ENCODE peak calls at places on chromosome X, in nine cellular contexts. Y is A549, K is ovary, H is IMR-90, U is lower leg skin, D is uterus, G is tibial nerve, N is transverse colon, F is NB4. J is an unnamed sample.
A peak's percentile ranks its signal among the peaks of the same experiment; 100 is the strongest.

GRCh38 chrX:139290310-139290709 is 240.2 kb upstream of the F9 start:
- DNase-seq in U (no peak), G (no peak), K (no peak), N (no peak), F (peak; percentile 6), Y (no peak), H (no peak), D (no peak), J (no peak)

GRCh38 chrX:17174671-17175070 is 200.3 kb upstream of the NHS start:
- DNase-seq in Y (no peak), N (no peak), H (no peak), G (peak; percentile 5), F (no peak), K (no peak), D (no peak), U (peak; percentile 17), J (no peak)

GRCh38 chrX:1412551-1413161 is 20.7 kb upstream of the SLC25A6 start:
- DNase-seq in N (no peak), G (no peak), U (no peak), F (no peak), Y (no peak), D (no peak), H (no peak), K (peak; percentile 30), J (no peak)

GRCh38 chrX:69361286-69361926 is 142.7 kb upstream of the NALF2 start:
- DNase-seq in D (no peak), Y (no peak), H (peak; percentile 1), U (no peak), K (no peak), N (no peak), F (no peak), G (no peak), J (no peak)

GRCh38 chrX:940691-941090 is 271.8 kb downstream of the CRLF2 start:
- DNase-seq in G (no peak), F (no peak), U (no peak), D (no peak), Y (no peak), K (no peak), N (no peak), H (no peak), J (no peak)

GRCh38 chrX:39721570-39722279 is 376.0 kb downstream of the BCOR start:
- DNase-seq in H (peak; percentile 58), N (no peak), U (no peak), G (no peak), Y (no peak), D (no peak), F (no peak), K (no peak), J (no peak)

GRCh38 chrX:71103110-71103983 is 3.2 kb downstream of the CXorf65 start:
- DNase-seq in G (no peak), H (no peak), K (no peak), Y (no peak), N (peak; percentile 53), F (peak; percentile 95), D (no peak), U (no peak), J (no peak)

GRCh38 chrX:72735561-72735960 is 21.5 kb upstream of the PHKA1 start:
- DNase-seq in U (no peak), H (peak; percentile 6), Y (no peak), F (no peak), G (no peak), D (no peak), K (no peak), N (no peak), J (no peak)

GRCh38 chrX:36844857-36845256 is 163.3 kb upstream of the FAM47C start:
- DNase-seq in Y (no peak), H (no peak), G (no peak), K (no peak), N (no peak), U (no peak), F (no peak), D (no peak), J (no peak)

GRCh38 chrX:48574270-48575266 is at the start of gene RBM3:
- DNase-seq in F (peak; percentile 94), N (peak; percentile 94), Y (peak; percentile 86), H (peak; percentile 91), D (peak; percentile 93), G (peak; percentile 86), U (peak; percentile 91), K (peak; percentile 92), J (peak; percentile 52)

DNA sequence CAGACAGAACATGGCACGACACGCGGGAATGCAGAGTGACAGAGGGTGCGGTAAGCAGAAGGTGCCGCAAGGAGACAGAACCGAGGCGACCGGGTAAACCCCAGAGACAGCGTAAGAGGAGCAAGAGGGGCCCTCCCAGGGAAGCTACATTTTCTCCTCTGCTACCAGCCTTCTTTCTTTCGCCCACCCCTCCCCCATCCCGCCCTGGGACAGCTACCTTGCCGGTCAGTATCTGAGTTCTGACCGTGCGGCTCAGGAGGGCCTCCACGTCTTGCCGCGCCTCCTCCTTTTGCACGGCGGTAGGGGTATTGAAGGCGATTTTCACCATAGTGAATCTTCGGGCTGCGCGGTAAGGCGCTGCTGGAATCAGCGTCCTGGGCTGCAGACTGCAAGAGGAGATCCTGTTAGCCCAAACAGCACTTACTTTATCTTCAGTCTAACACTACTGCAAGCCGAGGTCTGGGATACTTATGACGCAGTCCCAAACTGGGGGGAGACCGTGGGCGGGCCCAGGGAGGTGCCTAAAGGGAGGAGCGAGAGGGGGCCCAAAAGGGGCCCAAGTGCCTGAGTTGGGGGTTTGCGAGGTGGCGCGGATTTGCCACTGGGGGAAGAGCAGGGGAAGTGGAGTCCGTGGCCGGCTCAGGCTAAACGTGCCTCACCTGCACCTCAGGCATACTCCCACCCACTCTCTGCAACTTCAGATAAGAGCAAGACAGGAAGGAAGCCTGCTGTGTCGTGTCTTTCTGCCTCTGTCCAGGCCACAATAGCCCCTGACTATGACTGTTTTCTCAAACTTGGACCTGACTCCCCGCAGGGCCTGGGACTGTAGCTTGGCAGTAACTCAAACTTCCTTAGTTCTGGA is at the start of gene ITM2A:
- DNase-seq in D (peak; percentile 28), F (peak; percentile 53), H (no peak), Y (no peak), U (peak; percentile 14), N (peak; percentile 34), G (peak; percentile 17), K (peak; percentile 78), J (no peak)
- TF ChIP-seq POLR2A in D (peak; percentile 18), F (no peak), H (no peak), Y (no peak), U (no peak), N (peak; percentile 28), G (peak; percentile 37), K (peak; percentile 37), J (no peak)

DNA sequence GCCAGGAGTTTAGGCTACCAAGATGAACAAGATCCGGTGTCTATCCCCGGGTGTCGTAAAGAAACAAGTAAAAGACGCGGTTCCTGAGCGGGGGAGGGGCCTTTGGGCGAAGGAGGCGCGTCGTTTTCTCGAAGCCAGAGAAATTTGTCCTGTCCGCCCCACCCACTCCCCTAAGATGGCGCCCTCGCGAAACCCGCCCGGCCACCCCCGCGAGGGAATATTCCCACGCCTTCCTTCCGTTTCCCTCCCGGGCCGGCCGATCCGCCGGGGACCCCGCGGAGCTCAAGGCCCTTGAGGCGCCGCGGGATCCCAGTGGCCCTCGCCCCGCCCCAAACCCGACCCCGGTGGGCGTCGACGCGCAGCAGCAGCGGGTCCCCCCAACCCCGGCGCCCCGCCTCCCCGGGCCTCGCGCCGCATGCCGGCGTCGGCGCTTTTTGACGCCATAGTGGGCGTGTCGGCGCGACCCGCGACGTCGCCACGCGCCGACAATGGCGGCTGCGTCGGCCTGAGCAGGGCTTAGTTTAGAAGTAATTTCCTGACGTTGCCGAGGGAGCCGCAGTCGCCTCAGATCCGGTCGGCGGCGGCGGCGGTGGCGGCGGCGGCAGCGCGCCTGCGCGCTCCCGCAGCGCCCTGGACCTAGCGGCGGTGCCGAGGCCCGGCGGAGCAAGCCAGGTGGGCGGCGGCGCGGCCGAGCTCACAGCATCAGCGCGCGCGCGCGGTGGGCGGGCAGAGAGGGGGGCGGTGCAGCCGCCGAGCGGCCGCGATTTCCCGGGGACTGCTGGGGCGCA is 430 bp upstream of the HTATSF1 start:
- DNase-seq in U (peak; percentile 85), N (peak; percentile 88), Y (peak; percentile 45), F (peak; percentile 92), D (peak; percentile 90), K (peak; percentile 88), H (peak; percentile 79), G (peak; percentile 77), J (peak; percentile 61)
- TF ChIP-seq POLR2A in U (no peak), N (peak; percentile 34), Y (peak; percentile 28), F (peak; percentile 63), D (peak; percentile 32), K (peak; percentile 45), H (peak; percentile 57), G (peak; percentile 28), J (peak; percentile 15)

DNA sequence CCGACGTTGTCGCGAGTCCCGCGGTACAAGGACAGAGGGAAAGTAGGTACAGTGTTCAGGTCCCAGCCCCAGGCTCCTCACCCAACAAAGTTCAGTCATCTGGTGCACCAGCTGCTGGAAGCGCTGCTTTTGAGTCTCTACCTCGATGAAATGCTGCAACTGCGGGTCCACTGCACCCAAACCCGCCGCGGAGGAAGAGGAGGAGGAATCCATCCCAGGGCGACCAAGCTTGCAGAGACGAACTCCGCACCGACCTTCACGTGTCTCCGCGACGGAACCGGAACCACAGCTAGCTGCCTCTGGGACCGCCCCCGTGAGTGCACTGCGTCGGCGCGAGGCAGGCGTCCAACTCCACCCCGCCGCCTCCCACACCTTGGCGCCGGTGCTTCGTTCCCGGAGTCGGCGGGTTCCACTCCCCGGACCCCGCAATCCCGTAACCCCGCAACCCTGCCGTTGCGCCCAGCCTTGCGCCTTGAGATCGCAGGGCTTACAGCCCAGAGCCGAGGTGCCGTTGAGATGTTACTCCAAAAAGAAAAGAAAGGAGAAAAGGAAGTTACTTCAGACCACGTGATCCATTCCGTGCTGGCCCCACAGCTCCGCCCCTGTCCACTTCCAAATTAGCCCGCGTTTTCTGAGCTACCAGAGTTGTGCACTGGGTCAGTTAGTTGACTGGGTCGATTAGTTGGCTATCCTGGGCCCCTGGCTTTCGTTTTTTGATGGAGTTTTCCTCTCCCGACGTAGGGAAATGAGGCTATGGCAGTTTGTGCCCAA is at the start of gene TIMM8A:
- DNase-seq in Y (peak; percentile 82), K (peak; percentile 84), G (peak; percentile 53), U (peak; percentile 70), H (peak; percentile 60), N (peak; percentile 85), D (peak; percentile 64), F (peak; percentile 86), J (peak; percentile 61)
- TF ChIP-seq POLR2A in Y (peak; percentile 95), K (no peak), G (peak; percentile 40), U (no peak), H (peak; percentile 7), N (peak; percentile 66), D (peak; percentile 33), F (peak; percentile 65), J (peak; percentile 83)

DNA sequence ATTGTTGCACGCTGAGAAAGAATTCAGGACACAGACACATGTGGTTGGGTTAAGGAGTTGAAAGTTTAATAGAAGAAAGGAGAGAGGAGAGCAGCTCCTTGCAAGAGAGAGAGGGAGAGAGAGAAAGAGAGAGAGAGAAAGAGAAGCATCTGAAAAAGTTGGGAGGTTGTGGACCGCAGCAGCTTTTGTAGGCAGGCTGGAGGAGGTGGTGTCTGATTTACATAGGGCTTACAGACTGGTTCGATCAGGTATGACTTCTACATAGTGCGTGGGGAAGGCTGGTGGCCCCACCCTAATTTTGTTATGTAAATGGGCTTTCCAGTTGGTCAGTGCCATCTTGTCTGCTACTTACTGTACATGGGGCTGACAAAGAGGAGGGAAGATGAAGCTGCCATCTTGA is 27.5 kb upstream of the GYG2 start:
- DNase-seq in K (no peak), N (no peak), U (no peak), H (no peak), Y (no peak), F (no peak), G (no peak), D (no peak), J (no peak)
- TF ChIP-seq POLR2A in K (no peak), N (no peak), U (no peak), H (no peak), Y (no peak), F (no peak), G (no peak), D (no peak), J (no peak)

J was measured in H54.